ENCODE peak calls at places on chromosomes 13 and 19, in eight cellular contexts. S, N, U, Y, P, W, R and I are unnamed samples.

GRCh38 chr13:114226088-114226487 is 8.6 kb upstream of the CDC16 start:
- DNase-seq in S (no peak), N (no peak), U (no peak), Y (peak), P (no peak), W (peak), R (no peak), I (peak)

GRCh38 chr13:20567881-20568528 is 1.0 kb downstream of the IFT88 start:
- DNase-seq in S (no peak), N (no peak), U (peak), Y (no peak), P (no peak), W (no peak), R (no peak), I (peak)

GRCh38 chr13:112859817-112860190 is 109.2 kb upstream of the MCF2L start:
- DNase-seq in S (peak), N (no peak), U (peak), Y (peak), P (peak), W (no peak), R (no peak), I (peak)

GRCh38 chr19:46924874-46925547 is 64.2 kb downstream of the ARHGAP35 start:
- DNase-seq in S (no peak), N (no peak), U (peak), Y (peak), P (no peak), W (no peak), R (peak), I (peak)

GRCh38 chr13:78121459-78122348 is 203.1 kb upstream of the EDNRB start:
- DNase-seq in S (peak), N (peak), U (peak), Y (peak), P (peak), W (no peak), R (peak), I (peak)

GRCh38 chr13:113750554-113751399 is 8.2 kb upstream of the TMEM255B start:
- DNase-seq in S (no peak), N (no peak), U (no peak), Y (no peak), P (no peak), W (no peak), R (no peak), I (no peak)

GRCh38 chr19:49244256-49244655 is 80.7 kb downstream of the SLC6A16 start:
- DNase-seq in S (no peak), N (no peak), U (no peak), Y (no peak), P (no peak), W (no peak), R (no peak), I (no peak)

GRCh38 chr19:38132781-38133180 is 91.2 kb downstream of the DPF1 start:
- DNase-seq in S (no peak), N (no peak), U (no peak), Y (no peak), P (no peak), W (no peak), R (no peak), I (no peak)

GRCh38 chr19:55368701-55369563 is 1.3 kb downstream of the IL11 start:
- DNase-seq in S (no peak), N (no peak), U (peak), Y (no peak), P (peak), W (no peak), R (peak), I (peak)

GRCh38 chr13:71169125-71169524 is 697.9 kb downstream of the DACH1 start:
- DNase-seq in S (no peak), N (no peak), U (no peak), Y (no peak), P (no peak), W (no peak), R (no peak), I (no peak)

GRCh38 chr13:51734786-51735185 is 69.2 kb downstream of the DHRS12 start:
- DNase-seq in S (no peak), N (no peak), U (no peak), Y (no peak), P (no peak), W (no peak), R (no peak), I (no peak)

GRCh38 chr13:30224732-30225131 is 82.6 kb downstream of the KATNAL1 start:
- DNase-seq in S (peak), N (no peak), U (peak), Y (peak), P (peak), W (no peak), R (peak), I (peak)

GRCh38 chr13:110887955-110888333 is 26.9 kb downstream of the ANKRD10 start:
- DNase-seq in S (no peak), N (no peak), U (no peak), Y (no peak), P (no peak), W (no peak), R (no peak), I (no peak)

GRCh38 chr19:46862504-46862835 is 1.7 kb downstream of the ARHGAP35 start:
- DNase-seq in S (no peak), N (no peak), U (no peak), Y (no peak), P (peak), W (no peak), R (no peak), I (no peak)

DNA sequence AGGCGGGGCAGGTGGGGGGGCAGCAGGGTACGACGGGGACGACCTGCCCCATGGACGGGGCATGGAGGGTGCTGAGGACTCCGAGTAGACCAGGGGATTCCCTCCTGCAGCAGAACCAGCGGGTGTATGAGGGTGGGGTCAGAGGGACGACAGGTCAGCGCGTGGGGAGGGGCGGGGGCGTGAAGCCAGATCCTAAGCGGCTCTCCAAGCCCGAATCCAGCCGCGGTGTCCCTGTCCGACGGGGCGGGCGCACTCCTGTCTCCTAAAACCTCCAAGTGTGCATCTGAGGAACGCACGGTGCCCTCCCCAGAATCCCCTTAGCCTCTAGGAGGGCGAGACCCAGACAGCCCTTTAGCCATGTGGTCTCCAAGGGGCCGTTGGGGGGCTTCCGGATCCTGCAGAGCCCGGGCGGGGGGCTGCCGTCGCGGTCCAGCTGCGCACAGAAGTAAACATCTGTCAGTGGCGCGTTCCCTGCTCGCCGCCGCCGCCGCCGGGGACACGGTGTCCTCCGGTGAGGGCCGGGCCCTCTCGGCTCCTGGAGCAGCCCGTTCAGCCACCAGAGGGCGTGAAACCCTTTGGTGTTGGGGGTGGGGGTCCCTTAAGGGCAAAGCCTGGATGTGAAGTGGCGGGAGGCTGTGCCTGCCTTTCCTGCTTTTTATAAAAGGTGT is 732 bp downstream of the NRTN start:
- DNase-seq in S (peak), N (peak), U (peak), Y (no peak), P (peak), W (no peak), R (peak), I (peak)
- TF ChIP-seq CTCF in S (peak), N (peak), U (peak), Y (peak), P (peak), W (peak), R (peak), I (peak)

GRCh38 chr19:43760941-43761340 is 6.2 kb upstream of the SMG9 start:
- DNase-seq in S (peak), N (no peak), U (no peak), Y (no peak), P (no peak), W (no peak), R (no peak), I (no peak)

GRCh38 chr19:43755256-43755801 is 567 bp upstream of the SMG9 start:
- DNase-seq in S (peak), N (no peak), U (peak), Y (peak), P (peak), W (peak), R (peak), I (peak)

GRCh38 chr19:43762814-43763213 is 8.1 kb upstream of the SMG9 start:
- DNase-seq in S (no peak), N (no peak), U (no peak), Y (no peak), P (no peak), W (no peak), R (no peak), I (no peak)

GRCh38 chr19:43763473-43763939 is 8.7 kb upstream of the SMG9 start:
- DNase-seq in S (peak), N (no peak), U (no peak), Y (peak), P (peak), W (no peak), R (peak), I (peak)

DNA sequence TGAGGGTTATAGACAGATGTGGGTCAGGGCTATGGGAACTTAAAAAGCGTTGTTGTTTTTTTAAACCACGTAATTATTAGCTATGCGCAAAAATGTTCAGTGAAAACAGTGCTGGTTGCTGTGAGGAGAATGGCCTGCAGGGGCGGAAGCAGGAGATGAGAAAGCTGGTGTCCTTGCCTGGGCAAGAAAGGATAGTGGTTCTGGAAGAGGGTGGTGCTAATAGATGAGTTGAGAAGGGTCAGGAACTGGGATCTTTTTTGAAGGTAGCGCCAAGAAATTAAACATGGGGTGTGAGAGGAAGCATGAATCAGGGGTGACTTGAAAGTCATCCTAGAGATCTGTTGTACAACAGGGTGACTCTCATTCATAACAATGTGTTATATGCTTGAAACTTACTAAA is 4.8 kb upstream of the SMG9 start:
- DNase-seq in S (peak), N (peak), U (peak), Y (peak), P (peak), W (no peak), R (no peak), I (peak)
- TF ChIP-seq CTCF in S (peak), N (peak), U (peak), Y (peak), P (peak), W (no peak), R (no peak), I (peak)

GRCh38 chr19:34787059-34787824 is 14.2 kb upstream of the ZNF599 start:
- DNase-seq in S (no peak), N (no peak), U (no peak), Y (no peak), P (no peak), W (no peak), R (no peak), I (no peak)
- TF ChIP-seq CTCF in S (no peak), N (no peak), U (no peak), Y (no peak), P (no peak), W (no peak), R (no peak), I (no peak)

GRCh38 chr19:10769533-10770491 is 51.9 kb downstream of the DNM2 start:
- DNase-seq in S (peak), N (peak), U (peak), Y (no peak), P (peak), W (no peak), R (peak), I (peak)
- TF ChIP-seq CTCF in S (peak), N (peak), U (peak), Y (no peak), P (peak), W (no peak), R (no peak), I (no peak)

GRCh38 chr13:83150616-83151307 is 731.5 kb downstream of the SLITRK1 start:
- DNase-seq in S (peak), N (no peak), U (no peak), Y (no peak), P (peak), W (no peak), R (no peak), I (no peak)
- TF ChIP-seq CTCF in S (peak), N (no peak), U (peak), Y (no peak), P (no peak), W (no peak), R (no peak), I (no peak)

GRCh38 chr13:52845766-52846566 is 2.5 kb downstream of the PCDH8 start:
- DNase-seq in S (peak), N (no peak), U (no peak), Y (no peak), P (no peak), W (no peak), R (peak), I (no peak)
- TF ChIP-seq CTCF in S (peak), N (no peak), U (no peak), Y (no peak), P (no peak), W (no peak), R (no peak), I (no peak)

DNA sequence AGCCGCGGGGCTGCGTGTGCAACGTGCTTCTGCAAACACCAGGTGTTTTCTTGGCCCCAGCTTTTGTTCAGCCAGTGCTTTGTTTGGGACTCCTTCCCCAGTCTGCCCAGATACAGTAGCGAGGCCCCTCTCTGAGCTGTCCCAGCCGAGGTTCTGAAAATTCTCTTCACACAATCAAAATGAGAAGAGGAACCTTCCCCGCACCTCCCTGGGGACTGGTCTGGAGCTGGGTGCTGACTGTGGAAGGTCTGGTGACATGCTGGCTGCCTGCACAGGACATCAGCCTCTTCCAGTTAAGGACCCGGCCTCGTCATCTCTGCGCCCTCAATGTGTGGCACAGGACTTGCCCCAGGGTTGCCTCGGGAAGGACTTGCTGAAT is 4.2 kb downstream of the ATP4A start:
- DNase-seq in S (no peak), N (no peak), U (no peak), Y (peak), P (no peak), W (no peak), R (no peak), I (no peak)
- TF ChIP-seq CTCF in S (no peak), N (no peak), U (no peak), Y (no peak), P (no peak), W (no peak), R (no peak), I (no peak)

DNA sequence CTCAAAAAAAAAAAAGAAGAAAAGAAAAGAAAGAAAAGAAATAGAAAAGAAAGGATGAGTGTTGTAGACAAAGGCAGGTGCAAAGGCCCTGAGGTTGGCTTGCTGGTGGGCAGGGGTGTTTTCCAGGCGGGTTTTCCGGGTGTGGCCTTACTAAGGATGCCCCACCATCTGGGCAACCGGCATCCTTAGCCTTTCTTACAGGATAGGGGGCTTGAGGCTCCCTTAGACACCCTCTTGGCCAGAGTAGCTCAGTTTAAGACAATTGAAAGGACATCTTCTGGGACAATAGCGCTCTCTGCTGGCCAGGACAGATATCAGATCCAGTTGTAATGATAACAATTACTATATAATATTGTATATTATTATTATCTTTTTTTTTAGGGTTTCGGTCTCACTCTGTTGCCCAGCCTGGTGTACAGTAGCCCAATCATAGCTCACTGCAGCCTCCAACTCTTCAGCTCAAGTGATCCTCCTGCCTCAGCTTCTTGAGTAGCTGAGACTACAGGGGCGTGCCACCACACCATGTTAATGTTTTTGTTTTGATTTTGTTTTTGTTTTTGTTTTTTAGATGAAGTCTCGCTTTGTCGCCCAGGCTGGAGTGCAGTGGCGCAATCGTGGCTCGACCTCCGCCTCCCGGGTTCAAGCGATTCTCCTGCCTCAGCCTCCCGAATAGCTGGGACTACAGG is 1.4 kb upstream of the QTRT1 start:
- DNase-seq in S (peak), N (peak), U (peak), Y (peak), P (peak), W (peak), R (peak), I (peak)
- TF ChIP-seq CTCF in S (peak), N (peak), U (peak), Y (peak), P (peak), W (peak), R (peak), I (peak)

DNA sequence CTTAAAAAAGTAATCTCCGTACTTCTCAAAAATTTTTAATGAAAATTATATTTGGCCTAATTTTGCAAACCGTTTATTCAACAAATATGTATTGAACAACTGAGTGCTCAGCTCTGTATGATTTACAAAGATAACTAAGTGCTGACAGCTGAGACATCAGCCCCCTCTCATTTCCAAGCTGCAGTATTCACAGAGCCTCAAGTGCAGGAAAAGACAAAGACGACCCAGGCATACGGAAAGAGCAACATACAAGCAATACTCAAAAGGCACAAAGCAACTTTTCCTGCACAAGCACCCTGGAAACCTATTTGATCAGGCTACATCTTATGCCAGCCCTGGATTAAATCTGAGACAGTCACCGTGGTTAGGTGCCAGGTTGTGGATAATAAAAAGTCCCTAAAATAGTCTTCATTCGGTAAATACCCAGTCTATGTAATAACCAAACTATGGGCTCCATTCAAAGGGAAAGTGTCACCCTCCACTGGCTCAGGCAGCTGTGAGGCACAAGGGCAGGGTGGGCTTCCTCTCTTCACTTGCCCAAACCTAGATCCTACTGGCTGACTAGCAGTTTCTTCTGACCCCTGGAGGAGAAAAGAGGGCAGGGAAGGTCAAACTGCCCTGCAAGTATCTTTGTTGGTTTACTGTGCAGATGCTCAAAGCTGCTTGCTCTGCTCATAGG is 65.5 kb downstream of the TBC1D4 start:
- DNase-seq in S (no peak), N (no peak), U (no peak), Y (peak), P (no peak), W (no peak), R (no peak), I (no peak)
- TF ChIP-seq CTCF in S (no peak), N (no peak), U (no peak), Y (peak), P (no peak), W (no peak), R (no peak), I (no peak)

DNA sequence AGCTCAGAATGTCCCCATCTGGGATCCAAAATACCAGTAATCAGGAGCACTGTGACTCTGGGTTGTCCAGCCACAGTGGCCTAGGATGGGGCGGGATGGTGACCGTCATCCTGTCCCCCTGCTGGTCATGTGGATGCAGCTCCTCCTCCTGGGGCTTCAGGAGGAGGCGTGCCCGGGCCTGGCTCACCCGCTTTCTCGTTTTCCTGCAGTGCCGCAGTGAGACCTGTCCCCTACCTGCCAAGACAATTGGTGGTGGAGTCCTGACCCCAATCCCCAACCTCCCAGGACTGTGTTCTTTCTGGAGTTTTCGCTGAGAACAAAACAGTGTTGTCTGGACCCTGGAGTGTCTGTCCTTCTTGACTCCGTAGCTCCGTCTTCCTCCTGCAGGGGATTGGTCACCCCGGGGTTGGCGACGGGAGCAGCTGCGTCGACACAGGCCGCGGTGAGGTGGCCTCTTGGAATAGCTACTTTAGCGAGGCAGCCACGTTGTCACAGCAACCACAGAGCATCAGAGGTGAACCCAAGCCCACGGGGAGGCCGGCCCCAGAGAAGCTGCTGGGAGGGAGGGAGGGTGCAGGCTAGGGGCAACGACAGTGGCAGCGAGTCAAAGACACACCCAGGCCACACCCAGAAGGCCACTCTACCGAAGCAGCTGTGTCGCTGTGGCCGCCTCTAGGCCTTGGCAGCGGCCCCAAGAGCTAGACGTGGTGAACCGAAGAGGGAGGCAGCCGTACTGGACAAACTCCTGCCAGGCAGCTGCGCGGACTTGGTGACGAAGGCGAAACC is 10.1 kb upstream of the EMC10 start:
- DNase-seq in S (no peak), N (peak), U (peak), Y (no peak), P (no peak), W (no peak), R (no peak), I (no peak)
- TF ChIP-seq CTCF in S (peak), N (peak), U (peak), Y (peak), P (peak), W (no peak), R (no peak), I (no peak)